ENCODE peak calls at places on chromosomes 5 and 9, in six cellular contexts. J is NCI-H1105, G is cardiac fibroblast, T is nucleus accumbens, R is AG04449, F is osteocyte. D is an unnamed sample.
A peak's percentile ranks its signal among the peaks of the same experiment; 100 is the strongest.

GRCh38 chr5:179118756-179119414 is 58.7 kb downstream of the ZNF354C start:
- DNase-seq in J (no peak), G (no peak), T (no peak), R (no peak), F (no peak), D (no peak)

GRCh38 chr5:10932426-10932825 is 171.4 kb upstream of the DAP start:
- DNase-seq in J (no peak), G (no peak), T (no peak), R (no peak), F (no peak), D (no peak)

GRCh38 chr5:132487841-132488555 is 2.6 kb downstream of the IRF1 start:
- DNase-seq in J (no peak), G (no peak), T (no peak), R (no peak), F (no peak), D (no peak)

GRCh38 chr5:104556957-104557356 is 994.4 kb upstream of the NUDT12 start:
- DNase-seq in J (no peak), G (no peak), T (no peak), R (no peak), F (no peak), D (no peak)

GRCh38 chr5:15373151-15373550 is 126.8 kb upstream of the FBXL7 start:
- DNase-seq in J (no peak), G (peak; percentile 17), T (no peak), R (no peak), F (no peak), D (no peak)

GRCh38 chr9:110875275-110875674 is 163.0 kb downstream of the LPAR1 start:
- DNase-seq in J (no peak), G (no peak), T (no peak), R (no peak), F (no peak), D (no peak)

GRCh38 chr5:22514231-22514630 is 338.9 kb downstream of the CDH12 start:
- DNase-seq in J (no peak), G (no peak), T (no peak), R (no peak), F (no peak), D (no peak)

GRCh38 chr5:176817864-176818377 is 7.6 kb downstream of the UNC5A start:
- DNase-seq in J (no peak), G (peak; percentile 24), T (no peak), R (no peak), F (no peak), D (no peak)

GRCh38 chr9:75152416-75152815 is 64.1 kb downstream of the OSTF1 start:
- DNase-seq in J (no peak), G (no peak), T (no peak), R (no peak), F (no peak), D (no peak)

GRCh38 chr5:160266752-160267345 is 37.5 kb downstream of the FABP6 start:
- DNase-seq in J (no peak), G (no peak), T (no peak), R (no peak), F (no peak), D (no peak)

GRCh38 chr5:43661102-43661501 is 58.1 kb downstream of the NNT start:
- DNase-seq in J (no peak), G (peak; percentile 80), T (no peak), R (no peak), F (no peak), D (no peak)

GRCh38 chr5:153456993-153457392 is 33.5 kb upstream of the GRIA1 start:
- DNase-seq in J (no peak), G (no peak), T (no peak), R (no peak), F (no peak), D (no peak)

GRCh38 chr9:20351715-20352114 is 270.6 kb downstream of the MLLT3 start:
- DNase-seq in J (no peak), G (no peak), T (no peak), R (no peak), F (no peak), D (no peak)

GRCh38 chr9:73009649-73010288 is 56.9 kb upstream of the ALDH1A1 start:
- DNase-seq in J (no peak), G (no peak), T (no peak), R (no peak), F (no peak), D (no peak)

GRCh38 chr5:172266676-172267092 is 16.9 kb downstream of the UBTD2 start:
- DNase-seq in J (no peak), G (no peak), T (no peak), R (no peak), F (no peak), D (no peak)

GRCh38 chr5:6404129-6404528 is 25.8 kb upstream of the MED10 start:
- DNase-seq in J (no peak), G (peak; percentile 17), T (no peak), R (no peak), F (no peak), D (no peak)

GRCh38 chr5:43802651-43803050 is 199.7 kb downstream of the NNT start:
- DNase-seq in J (no peak), G (no peak), T (no peak), R (no peak), F (no peak), D (no peak)

GRCh38 chr9:7782390-7783120 is 17.0 kb downstream of the DMAC1 start:
- DNase-seq in J (peak; percentile 4), G (no peak), T (no peak), R (no peak), F (no peak), D (no peak)

GRCh38 chr9:127523312-127523851 is 72.1 kb downstream of the LRSAM1 start:
- DNase-seq in J (no peak), G (peak; percentile 78), T (no peak), R (no peak), F (no peak), D (no peak)

GRCh38 chr9:115106642-115107041 is 11.3 kb downstream of the TNC start:
- DNase-seq in J (no peak), G (no peak), T (no peak), R (no peak), F (no peak), D (no peak)

GRCh38 chr5:172377856-172378255 is 76.5 kb downstream of the SH3PXD2B start:
- DNase-seq in J (no peak), G (no peak), T (no peak), R (no peak), F (no peak), D (no peak)